ENCODE peak calls at places on chromosomes 11 and 22, in four cellular contexts. One of them, this sample, is unnamed.

GRCh38 chr11:81874627-81875026 is 859.0 kb downstream of the FAM181B start:
- DNase-seq in AG10803: no peak
- DNase-seq in NCI-H748 treated with DMSO at 0.1 percent for 48 hours: no peak
- DNase-seq in lung: no peak
- DNase-seq in this sample: no peak

GRCh38 chr22:17891427-17892167 is 117.3 kb upstream of the BID start:
- DNase-seq in AG10803: no peak
- DNase-seq in NCI-H748 treated with DMSO at 0.1 percent for 48 hours: no peak
- DNase-seq in lung: no peak
- DNase-seq in this sample: no peak

GRCh38 chr11:2270322-2271076 is at the start of gene ASCL2:
- DNase-seq in AG10803: no peak
- DNase-seq in lung: peak; percentile 25
- DNase-seq in NCI-H748 treated with DMSO at 0.1 percent for 48 hours: peak; percentile 4
- DNase-seq in this sample: no peak

GRCh38 chr11:121657191-121657590 is 204.4 kb upstream of the SORL1-AS1 start:
- DNase-seq in NCI-H748 treated with DMSO at 0.1 percent for 48 hours: no peak
- DNase-seq in lung: no peak
- DNase-seq in AG10803: peak; percentile 50
- DNase-seq in this sample: no peak

GRCh38 chr11:61689164-61689496 is 8.9 kb downstream of the DAGLA start:
- DNase-seq in NCI-H748 treated with DMSO at 0.1 percent for 48 hours: no peak
- DNase-seq in AG10803: no peak
- DNase-seq in lung: no peak
- DNase-seq in this sample: no peak

GRCh38 chr11:77299528-77299993 is 1.9 kb downstream of the GDPD4 start:
- DNase-seq in NCI-H748 treated with DMSO at 0.1 percent for 48 hours: no peak
- DNase-seq in AG10803: no peak
- DNase-seq in lung: no peak
- DNase-seq in this sample: no peak

GRCh38 chr11:126733685-126734084 is 266.9 kb downstream of the KIRREL3 start:
- DNase-seq in AG10803: peak; percentile 21
- DNase-seq in lung: no peak
- DNase-seq in NCI-H748 treated with DMSO at 0.1 percent for 48 hours: no peak
- DNase-seq in this sample: no peak

GRCh38 chr11:95659088-95659487 is 130.5 kb downstream of the FAM76B start:
- DNase-seq in AG10803: peak; percentile 43
- DNase-seq in NCI-H748 treated with DMSO at 0.1 percent for 48 hours: no peak
- DNase-seq in lung: no peak
- DNase-seq in this sample: no peak

GRCh38 chr11:69841859-69842698 is 22.9 kb upstream of the FGF3 start:
- DNase-seq in AG10803: no peak
- DNase-seq in NCI-H748 treated with DMSO at 0.1 percent for 48 hours: no peak
- DNase-seq in lung: no peak
- DNase-seq in this sample: peak; percentile 4

GRCh38 chr22:23565288-23565941 is 14.7 kb downstream of the IGLL1 start:
- DNase-seq in NCI-H748 treated with DMSO at 0.1 percent for 48 hours: no peak
- DNase-seq in lung: no peak
- DNase-seq in AG10803: no peak
- DNase-seq in this sample: no peak

GRCh38 chr11:73170140-73170539 is 28.0 kb upstream of the FCHSD2 start:
- DNase-seq in lung: no peak
- DNase-seq in AG10803: no peak
- DNase-seq in NCI-H748 treated with DMSO at 0.1 percent for 48 hours: no peak
- DNase-seq in this sample: no peak

GRCh38 chr11:130710442-130711101 is 205.7 kb downstream of the SNX19 start:
- DNase-seq in lung: no peak
- DNase-seq in NCI-H748 treated with DMSO at 0.1 percent for 48 hours: no peak
- DNase-seq in AG10803: no peak
- DNase-seq in this sample: no peak

GRCh38 chr22:49763138-49763537 is 64.5 kb downstream of the BRD1 start:
- DNase-seq in lung: no peak
- DNase-seq in AG10803: no peak
- DNase-seq in NCI-H748 treated with DMSO at 0.1 percent for 48 hours: peak; percentile 7
- DNase-seq in this sample: no peak

GRCh38 chr11:105635466-105635865 is 25.6 kb downstream of the GRIA4 start:
- DNase-seq in NCI-H748 treated with DMSO at 0.1 percent for 48 hours: no peak
- DNase-seq in lung: no peak
- DNase-seq in AG10803: no peak
- DNase-seq in this sample: no peak

GRCh38 chr11:109960831-109961230 is 132.4 kb upstream of the ZC3H12C start:
- DNase-seq in lung: peak; percentile 35
- DNase-seq in AG10803: peak; percentile 96
- DNase-seq in NCI-H748 treated with DMSO at 0.1 percent for 48 hours: no peak
- DNase-seq in this sample: peak; percentile 97

GRCh38 chr22:40397436-40397835 is 27.0 kb downstream of the SGSM3 start:
- DNase-seq in AG10803: no peak
- DNase-seq in NCI-H748 treated with DMSO at 0.1 percent for 48 hours: no peak
- DNase-seq in lung: no peak
- DNase-seq in this sample: no peak

This sample was measured in fibroblast of the aortic adventitia.